ENCODE peak calls at places on chromosomes 11 and 22, in six cellular contexts. V is dorsolateral prefrontal cortex; I is stimulated activated naive CD4-positive, alpha-beta T cell; R is activated T-helper 1 cell treated with anti-CD3 and anti-CD28 coated beads, Interleukin-2, amount 50 U/mL, for 16 hours; M is activated B cell treated with CpG ODN at 0.5 μM for 24 hours; E is bronchial epithelial cell. F is an unnamed sample.

GRCh38 chr11:117546431-117547160 is 218.9 kb downstream of the CEP164 start:
- DNase-seq in V (no peak), I (no peak), M (no peak), E (no peak), R (no peak), F (no peak)

GRCh38 chr11:58334708-58335107 is 24.2 kb downstream of the OR5B17 start:
- DNase-seq in M (no peak), I (no peak), V (no peak), R (no peak), E (peak; percentile 95), F (peak; percentile 62)

GRCh38 chr11:16817321-16817720 is 78.9 kb downstream of the C11orf58 start:
- DNase-seq in V (no peak), R (no peak), M (no peak), E (no peak), I (no peak), F (no peak)

GRCh38 chr11:103051158-103051801 is 40.7 kb downstream of the DCUN1D5 start:
- DNase-seq in I (no peak), V (no peak), E (no peak), R (no peak), M (no peak), F (no peak)

GRCh38 chr11:74650498-74650897 is 58.1 kb downstream of the POLD3 start:
- DNase-seq in M (no peak), V (no peak), I (no peak), E (no peak), R (no peak), F (peak; percentile 82)

GRCh38 chr22:45787770-45788169 is 116.1 kb downstream of the ATXN10 start:
- DNase-seq in M (no peak), V (no peak), E (no peak), R (no peak), I (no peak), F (no peak)

GRCh38 chr11:1652778-1653540 is 23.4 kb downstream of the KRTAP5-5 start:
- DNase-seq in V (peak; percentile 89), R (peak; percentile 70), M (peak; percentile 74), I (peak; percentile 72), E (no peak), F (peak; percentile 95)

GRCh38 chr11:69088676-69089146 is 40.0 kb downstream of the TPCN2 start:
- DNase-seq in V (peak; percentile 77), R (no peak), E (peak; percentile 67), M (peak; percentile 54), I (peak; percentile 15), F (peak; percentile 93)

GRCh38 chr11:1916132-1916985 is 3.1 kb upstream of the TNNT3 start:
- DNase-seq in V (no peak), M (no peak), E (no peak), I (no peak), R (no peak), F (no peak)

GRCh38 chr11:122721201-122721963 is 65.9 kb downstream of the UBASH3B start:
- DNase-seq in I (no peak), V (no peak), R (no peak), M (no peak), E (no peak), F (no peak)

GRCh38 chr11:76686261-76687079 is 15.9 kb upstream of the LRRC32 start:
- DNase-seq in M (no peak), V (no peak), R (no peak), I (no peak), E (no peak), F (no peak)

GRCh38 chr22:32204211-32204855 is 540 bp downstream of the RFPL2 start:
- DNase-seq in R (no peak), E (no peak), M (no peak), V (no peak), I (no peak), F (no peak)

GRCh38 chr11:9787981-9788521 is 124.2 kb downstream of the SWAP70 start:
- DNase-seq in I (no peak), R (no peak), V (no peak), M (no peak), E (no peak), F (peak; percentile 78)

GRCh38 chr11:123543796-123544195 is 110.6 kb downstream of the SCN3B start:
- DNase-seq in M (no peak), R (no peak), V (no peak), I (no peak), E (peak; percentile 84), F (peak; percentile 51)

GRCh38 chr22:39349506-39349966 is 255 bp upstream of the SYNGR1 start:
- DNase-seq in R (no peak), I (peak; percentile 31), E (no peak), M (peak; percentile 47), V (peak; percentile 74), F (peak; percentile 89)

GRCh38 chr11:118272001-118272400 is 7.9 kb upstream of the MPZL2 start:
- DNase-seq in R (no peak), I (no peak), V (no peak), E (no peak), M (no peak), F (no peak)

GRCh38 chr11:46697303-46697702 is 3.1 kb downstream of the ARHGAP1 start:
- DNase-seq in E (no peak), V (peak; percentile 71), M (no peak), R (no peak), I (no peak), F (no peak)

GRCh38 chr11:95076416-95076815 is 9.7 kb downstream of the SRSF8 start:
- DNase-seq in I (no peak), M (no peak), R (no peak), E (peak; percentile 74), V (no peak), F (peak; percentile 38)

F was measured in AG08396.